ENCODE peak calls at places on chromosomes 2 and 18, in four cellular contexts. Q is DND-41, D is H9, Z is epithelial cell of esophagus. K is an unnamed sample.

GRCh38 chr2:180376076-180376475 is 369.0 kb upstream of the CWC22 start:
- DNase-seq in Q (no peak), D (no peak), Z (no peak), K (no peak)

GRCh38 chr2:191806396-191806795 is 40.5 kb downstream of the CAVIN2 start:
- DNase-seq in Q (no peak), D (no peak), Z (no peak), K (no peak)

GRCh38 chr2:221997100-221997499 is 301.7 kb downstream of the PAX3 start:
- DNase-seq in Q (no peak), D (no peak), Z (peak; percentile 84), K (no peak)

GRCh38 chr18:46668135-46668534 is 11.1 kb upstream of the LOXHD1 start:
- DNase-seq in Q (no peak), D (no peak), Z (no peak), K (no peak)

GRCh38 chr2:122390406-122390805 is 635.0 kb downstream of the TSN start:
- DNase-seq in Q (no peak), D (no peak), Z (peak; percentile 64), K (no peak)

GRCh38 chr18:70046207-70046606 is 98.5 kb upstream of the CD226 start:
- DNase-seq in Q (no peak), D (no peak), Z (peak; percentile 45), K (no peak)

GRCh38 chr2:141438536-141438935 is 692.3 kb downstream of the LRP1B start:
- DNase-seq in Q (no peak), D (no peak), Z (no peak), K (no peak)

GRCh38 chr2:231181848-231182247 is 16.6 kb upstream of the ARMC9 start:
- DNase-seq in Q (no peak), D (no peak), Z (peak; percentile 20), K (no peak)

GRCh38 chr2:139142252-139142651 is 362.1 kb upstream of the NXPH2 start:
- DNase-seq in Q (peak; percentile 8), D (no peak), Z (peak; percentile 66), K (no peak)

GRCh38 chr2:156466739-156467405 is 30.7 kb downstream of the GPD2 start:
- DNase-seq in Q (no peak), D (no peak), Z (peak; percentile 34), K (no peak)

DNA sequence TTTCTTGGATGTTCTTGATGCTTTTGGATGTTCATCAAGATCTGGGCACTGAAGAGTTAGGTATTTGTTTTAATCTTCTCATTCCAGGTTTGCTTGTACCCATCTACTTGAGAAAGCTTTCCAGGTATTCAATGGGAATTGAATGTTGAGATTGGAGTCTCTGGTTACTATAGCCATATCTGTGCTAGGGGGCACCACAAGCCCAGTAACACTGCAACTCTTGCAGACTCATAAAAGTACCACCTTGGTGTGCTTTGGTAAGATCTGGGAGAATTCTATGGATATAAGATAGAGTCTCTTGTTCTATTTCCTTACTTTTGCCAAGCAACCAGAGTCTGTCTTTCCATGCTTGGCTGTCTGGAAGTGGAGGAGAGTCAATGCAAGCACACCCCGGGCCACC is 518.9 kb upstream of the VRK2 start:
- DNase-seq in Q (no peak), D (no peak), Z (no peak), K (no peak)
- TF ChIP-seq CTCF in Q (no peak), D (peak; percentile 18), Z (no peak), K (no peak)

GRCh38 chr2:9095690-9096089 is 92.2 kb upstream of the MBOAT2 start:
- DNase-seq in Q (no peak), D (peak; percentile 76), Z (peak; percentile 35), K (no peak)
- TF ChIP-seq CTCF in Q (peak; percentile 7), D (peak; percentile 45), Z (peak; percentile 15), K (no peak)

GRCh38 chr2:217918220-217919024 is 84.4 kb downstream of the TNS1 start:
- DNase-seq in Q (no peak), D (peak; percentile 74), Z (no peak), K (peak; percentile 52)
- TF ChIP-seq CTCF in Q (peak; percentile 17), D (peak; percentile 59), Z (peak; percentile 14), K (peak; percentile 37)

DNA sequence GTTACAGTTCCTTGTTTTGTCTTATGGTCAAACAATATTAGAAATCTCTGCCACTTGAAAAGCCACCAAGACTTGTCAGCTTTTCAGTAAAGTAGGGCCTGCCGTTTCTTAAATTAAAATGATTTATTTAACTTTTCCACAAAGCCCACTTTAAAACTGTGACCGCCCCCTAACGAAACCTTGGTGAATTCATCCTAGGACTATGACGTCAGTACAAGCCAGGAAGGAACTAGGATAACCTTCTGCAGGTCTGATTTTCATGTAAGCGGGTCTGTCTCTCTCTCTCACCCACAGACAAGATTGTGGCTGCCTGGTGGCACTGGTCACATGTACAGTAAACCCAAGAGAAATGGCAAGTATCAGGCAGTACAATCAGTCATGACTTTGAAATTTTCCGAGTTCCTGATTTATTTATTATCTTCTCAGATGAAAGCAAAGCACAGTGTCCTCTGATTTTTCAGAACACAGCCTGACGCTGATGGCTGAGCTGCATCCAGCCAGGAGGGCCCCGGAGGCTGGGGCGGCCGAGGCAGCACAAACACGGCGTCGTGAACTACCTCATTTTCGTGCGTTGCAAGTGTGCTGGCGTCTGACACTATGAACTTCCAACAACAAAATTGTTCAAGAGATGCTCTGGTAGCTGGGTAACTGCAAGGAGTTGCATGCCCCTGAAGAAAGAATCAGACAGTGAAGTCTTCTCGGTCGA is 18.9 kb downstream of the SALL3 start:
- DNase-seq in Q (no peak), D (no peak), Z (no peak), K (no peak)
- TF ChIP-seq CTCF in Q (no peak), D (peak; percentile 38), Z (no peak), K (no peak)

GRCh38 chr2:53018830-53019425 is 748.7 kb upstream of the CHAC2 start:
- DNase-seq in Q (no peak), D (no peak), Z (no peak), K (no peak)
- TF ChIP-seq CTCF in Q (peak; percentile 32), D (peak; percentile 60), Z (no peak), K (no peak)

GRCh38 chr2:71482055-71482454 is 28.7 kb downstream of the DYSF start:
- DNase-seq in Q (no peak), D (no peak), Z (no peak), K (no peak)
- TF ChIP-seq CTCF in Q (no peak), D (peak; percentile 61), Z (no peak), K (no peak)

GRCh38 chr2:213723051-213723560 is 438.8 kb downstream of the SPAG16 start:
- DNase-seq in Q (no peak), D (no peak), Z (no peak), K (no peak)
- TF ChIP-seq CTCF in Q (no peak), D (peak; percentile 35), Z (peak; percentile 11), K (no peak)

GRCh38 chr2:61910603-61911002 is 5.1 kb downstream of the COMMD1 start:
- DNase-seq in Q (no peak), D (no peak), Z (peak; percentile 32), K (no peak)
- TF ChIP-seq CTCF in Q (peak; percentile 43), D (peak; percentile 52), Z (peak; percentile 22), K (no peak)

DNA sequence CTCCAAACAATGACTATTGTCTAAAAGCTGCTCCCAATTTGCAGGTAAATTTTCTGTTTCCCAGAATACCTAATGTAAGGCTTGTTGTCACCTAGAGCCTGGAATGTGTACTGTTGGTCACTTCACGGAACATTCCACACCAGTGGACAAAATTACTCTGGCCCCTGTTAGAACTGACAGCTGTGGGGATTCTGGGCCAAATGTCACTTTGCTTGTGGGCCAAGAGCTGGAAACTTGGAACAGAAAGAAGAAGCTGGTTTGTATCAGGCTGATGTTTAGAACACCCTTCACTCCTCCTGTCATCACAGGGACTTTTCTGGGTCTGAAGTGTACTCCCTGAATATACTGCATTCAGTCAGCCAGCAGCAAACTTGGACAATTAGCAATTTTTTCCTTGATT is 495.6 kb upstream of the SYT4 start:
- DNase-seq in Q (no peak), D (no peak), Z (no peak), K (no peak)
- TF ChIP-seq CTCF in Q (no peak), D (no peak), Z (no peak), K (no peak)

DNA sequence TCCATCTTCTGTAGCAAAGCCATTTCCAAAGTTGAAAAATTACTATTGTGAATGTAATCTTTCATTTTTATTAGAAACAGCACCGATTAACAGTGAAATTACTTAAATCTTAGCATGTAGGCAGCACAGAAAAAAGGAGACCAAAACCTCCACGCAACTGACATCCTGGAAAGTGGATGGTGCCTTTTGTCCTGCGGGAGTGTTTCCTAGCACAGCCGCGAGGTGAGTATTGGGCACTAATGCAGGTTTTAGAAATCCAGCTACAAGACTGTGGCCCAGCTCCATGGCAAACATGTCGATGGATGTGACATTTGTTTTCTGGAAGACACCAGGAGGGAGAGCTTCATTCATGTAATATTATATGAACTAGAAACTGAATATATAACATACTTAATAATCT is 86.9 kb downstream of the MBP start:
- DNase-seq in Q (no peak), D (no peak), Z (no peak), K (no peak)
- TF ChIP-seq CTCF in Q (no peak), D (no peak), Z (no peak), K (no peak)

K was measured in glutamatergic neuron.